ENCODE peak calls at places on chromosomes 16 and 17, in nine cellular contexts. One of them, this sample, is unnamed.
A peak's percentile ranks its signal among the peaks of the same experiment; 100 is the strongest.

GRCh38 chr16:74720579-74720978 is 19.9 kb upstream of the MLKL start:
- DNase-seq in activated CD4-positive, alpha-beta T cell treated with anti-CD3 and anti-CD28 coated beads, Interleukin-2, amount 50 U/mL, for 24 hours: no peak
- DNase-seq in stimulated activated effector memory CD8-positive, alpha-beta T cell treated with anti-CD3 and anti-CD28 coated beads, Interleukin-12 subunit alpha, Interleukin-12 subunit beta, amount 100 ng/mL, for 72 hours: no peak
- DNase-seq in aorta: no peak
- DNase-seq in fibroblast of lung: no peak
- DNase-seq in mucosa of descending colon: no peak
- DNase-seq in Right ventricle myocardium superior: no peak
- DNase-seq in stomach: no peak
- DNase-seq in anterior cingulate cortex: no peak
- DNase-seq in this sample: no peak

GRCh38 chr16:17343028-17343427 is 127.7 kb downstream of the XYLT1 start:
- DNase-seq in activated CD4-positive, alpha-beta T cell treated with anti-CD3 and anti-CD28 coated beads, Interleukin-2, amount 50 U/mL, for 24 hours: no peak
- DNase-seq in stimulated activated effector memory CD8-positive, alpha-beta T cell treated with anti-CD3 and anti-CD28 coated beads, Interleukin-12 subunit alpha, Interleukin-12 subunit beta, amount 100 ng/mL, for 72 hours: no peak
- DNase-seq in aorta: no peak
- DNase-seq in fibroblast of lung: no peak
- DNase-seq in mucosa of descending colon: no peak
- DNase-seq in Right ventricle myocardium superior: no peak
- DNase-seq in stomach: no peak
- DNase-seq in anterior cingulate cortex: no peak
- DNase-seq in this sample: no peak

GRCh38 chr16:80614908-80615696 is 74.3 kb downstream of the DYNLRB2 start:
- DNase-seq in activated CD4-positive, alpha-beta T cell treated with anti-CD3 and anti-CD28 coated beads, Interleukin-2, amount 50 U/mL, for 24 hours: no peak
- DNase-seq in stimulated activated effector memory CD8-positive, alpha-beta T cell treated with anti-CD3 and anti-CD28 coated beads, Interleukin-12 subunit alpha, Interleukin-12 subunit beta, amount 100 ng/mL, for 72 hours: no peak
- DNase-seq in aorta: no peak
- DNase-seq in fibroblast of lung: peak; percentile 99
- DNase-seq in mucosa of descending colon: no peak
- DNase-seq in Right ventricle myocardium superior: no peak
- DNase-seq in stomach: no peak
- DNase-seq in anterior cingulate cortex: no peak
- DNase-seq in this sample: no peak

GRCh38 chr17:5237541-5238016 is 2.9 kb upstream of the SCIMP start:
- DNase-seq in activated CD4-positive, alpha-beta T cell treated with anti-CD3 and anti-CD28 coated beads, Interleukin-2, amount 50 U/mL, for 24 hours: no peak
- DNase-seq in stimulated activated effector memory CD8-positive, alpha-beta T cell treated with anti-CD3 and anti-CD28 coated beads, Interleukin-12 subunit alpha, Interleukin-12 subunit beta, amount 100 ng/mL, for 72 hours: peak; percentile 45
- DNase-seq in aorta: no peak
- DNase-seq in fibroblast of lung: peak; percentile 30
- DNase-seq in mucosa of descending colon: peak; percentile 41
- DNase-seq in Right ventricle myocardium superior: peak; percentile 50
- DNase-seq in stomach: peak; percentile 61
- DNase-seq in anterior cingulate cortex: no peak
- DNase-seq in this sample: no peak

GRCh38 chr16:64122177-64122576 is 999.7 kb downstream of the CDH11 start:
- DNase-seq in activated CD4-positive, alpha-beta T cell treated with anti-CD3 and anti-CD28 coated beads, Interleukin-2, amount 50 U/mL, for 24 hours: no peak
- DNase-seq in stimulated activated effector memory CD8-positive, alpha-beta T cell treated with anti-CD3 and anti-CD28 coated beads, Interleukin-12 subunit alpha, Interleukin-12 subunit beta, amount 100 ng/mL, for 72 hours: no peak
- DNase-seq in aorta: no peak
- DNase-seq in fibroblast of lung: peak; percentile 50
- DNase-seq in mucosa of descending colon: no peak
- DNase-seq in Right ventricle myocardium superior: no peak
- DNase-seq in stomach: no peak
- DNase-seq in anterior cingulate cortex: no peak
- DNase-seq in this sample: no peak

GRCh38 chr17:64155751-64156544 is 26.0 kb upstream of the ERN1 start:
- DNase-seq in activated CD4-positive, alpha-beta T cell treated with anti-CD3 and anti-CD28 coated beads, Interleukin-2, amount 50 U/mL, for 24 hours: no peak
- DNase-seq in stimulated activated effector memory CD8-positive, alpha-beta T cell treated with anti-CD3 and anti-CD28 coated beads, Interleukin-12 subunit alpha, Interleukin-12 subunit beta, amount 100 ng/mL, for 72 hours: no peak
- DNase-seq in aorta: no peak
- DNase-seq in fibroblast of lung: peak; percentile 45
- DNase-seq in mucosa of descending colon: no peak
- DNase-seq in Right ventricle myocardium superior: peak; percentile 80
- DNase-seq in stomach: peak; percentile 77
- DNase-seq in anterior cingulate cortex: peak; percentile 41
- DNase-seq in this sample: no peak

GRCh38 chr16:69320731-69321073 is 9.6 kb downstream of the VPS4A start:
- DNase-seq in activated CD4-positive, alpha-beta T cell treated with anti-CD3 and anti-CD28 coated beads, Interleukin-2, amount 50 U/mL, for 24 hours: no peak
- DNase-seq in stimulated activated effector memory CD8-positive, alpha-beta T cell treated with anti-CD3 and anti-CD28 coated beads, Interleukin-12 subunit alpha, Interleukin-12 subunit beta, amount 100 ng/mL, for 72 hours: no peak
- DNase-seq in aorta: peak; percentile 55
- DNase-seq in fibroblast of lung: no peak
- DNase-seq in mucosa of descending colon: no peak
- DNase-seq in Right ventricle myocardium superior: no peak
- DNase-seq in stomach: no peak
- DNase-seq in anterior cingulate cortex: no peak
- DNase-seq in this sample: no peak

GRCh38 chr16:82658796-82659195 is 32.0 kb downstream of the CDH13 start:
- DNase-seq in activated CD4-positive, alpha-beta T cell treated with anti-CD3 and anti-CD28 coated beads, Interleukin-2, amount 50 U/mL, for 24 hours: no peak
- DNase-seq in stimulated activated effector memory CD8-positive, alpha-beta T cell treated with anti-CD3 and anti-CD28 coated beads, Interleukin-12 subunit alpha, Interleukin-12 subunit beta, amount 100 ng/mL, for 72 hours: no peak
- DNase-seq in aorta: no peak
- DNase-seq in fibroblast of lung: no peak
- DNase-seq in mucosa of descending colon: no peak
- DNase-seq in Right ventricle myocardium superior: no peak
- DNase-seq in stomach: no peak
- DNase-seq in anterior cingulate cortex: no peak
- DNase-seq in this sample: no peak

GRCh38 chr16:49785970-49786369 is 69.9 kb downstream of the ZNF423 start:
- DNase-seq in activated CD4-positive, alpha-beta T cell treated with anti-CD3 and anti-CD28 coated beads, Interleukin-2, amount 50 U/mL, for 24 hours: no peak
- DNase-seq in stimulated activated effector memory CD8-positive, alpha-beta T cell treated with anti-CD3 and anti-CD28 coated beads, Interleukin-12 subunit alpha, Interleukin-12 subunit beta, amount 100 ng/mL, for 72 hours: no peak
- DNase-seq in aorta: no peak
- DNase-seq in fibroblast of lung: no peak
- DNase-seq in mucosa of descending colon: no peak
- DNase-seq in Right ventricle myocardium superior: no peak
- DNase-seq in stomach: no peak
- DNase-seq in anterior cingulate cortex: no peak
- DNase-seq in this sample: no peak

GRCh38 chr17:51461578-51462004 is 201.2 kb downstream of the UTP18 start:
- DNase-seq in activated CD4-positive, alpha-beta T cell treated with anti-CD3 and anti-CD28 coated beads, Interleukin-2, amount 50 U/mL, for 24 hours: no peak
- DNase-seq in stimulated activated effector memory CD8-positive, alpha-beta T cell treated with anti-CD3 and anti-CD28 coated beads, Interleukin-12 subunit alpha, Interleukin-12 subunit beta, amount 100 ng/mL, for 72 hours: peak; percentile 29
- DNase-seq in aorta: no peak
- DNase-seq in fibroblast of lung: peak; percentile 10
- DNase-seq in mucosa of descending colon: peak; percentile 54
- DNase-seq in Right ventricle myocardium superior: peak; percentile 64
- DNase-seq in stomach: peak; percentile 54
- DNase-seq in anterior cingulate cortex: no peak
- DNase-seq in this sample: peak; percentile 26

GRCh38 chr17:61413654-61414133 is 14.1 kb downstream of the TBX2 start:
- DNase-seq in activated CD4-positive, alpha-beta T cell treated with anti-CD3 and anti-CD28 coated beads, Interleukin-2, amount 50 U/mL, for 24 hours: no peak
- DNase-seq in stimulated activated effector memory CD8-positive, alpha-beta T cell treated with anti-CD3 and anti-CD28 coated beads, Interleukin-12 subunit alpha, Interleukin-12 subunit beta, amount 100 ng/mL, for 72 hours: no peak
- DNase-seq in aorta: peak; percentile 30
- DNase-seq in fibroblast of lung: no peak
- DNase-seq in mucosa of descending colon: no peak
- DNase-seq in Right ventricle myocardium superior: no peak
- DNase-seq in stomach: peak; percentile 8
- DNase-seq in anterior cingulate cortex: no peak
- DNase-seq in this sample: no peak

GRCh38 chr17:11144358-11145233 is 96.4 kb upstream of the SHISA6 start:
- DNase-seq in activated CD4-positive, alpha-beta T cell treated with anti-CD3 and anti-CD28 coated beads, Interleukin-2, amount 50 U/mL, for 24 hours: no peak
- DNase-seq in stimulated activated effector memory CD8-positive, alpha-beta T cell treated with anti-CD3 and anti-CD28 coated beads, Interleukin-12 subunit alpha, Interleukin-12 subunit beta, amount 100 ng/mL, for 72 hours: no peak
- DNase-seq in aorta: no peak
- DNase-seq in fibroblast of lung: no peak
- DNase-seq in mucosa of descending colon: peak; percentile 27
- DNase-seq in Right ventricle myocardium superior: no peak
- DNase-seq in stomach: peak; percentile 68
- DNase-seq in anterior cingulate cortex: no peak
- DNase-seq in this sample: no peak

GRCh38 chr17:55895112-55895759 is 144.4 kb downstream of the PCTP start:
- DNase-seq in activated CD4-positive, alpha-beta T cell treated with anti-CD3 and anti-CD28 coated beads, Interleukin-2, amount 50 U/mL, for 24 hours: no peak
- DNase-seq in stimulated activated effector memory CD8-positive, alpha-beta T cell treated with anti-CD3 and anti-CD28 coated beads, Interleukin-12 subunit alpha, Interleukin-12 subunit beta, amount 100 ng/mL, for 72 hours: no peak
- DNase-seq in aorta: no peak
- DNase-seq in fibroblast of lung: no peak
- DNase-seq in mucosa of descending colon: no peak
- DNase-seq in Right ventricle myocardium superior: no peak
- DNase-seq in stomach: no peak
- DNase-seq in anterior cingulate cortex: no peak
- DNase-seq in this sample: no peak

GRCh38 chr16:17585449-17586080 is 114.8 kb upstream of the XYLT1 start:
- DNase-seq in activated CD4-positive, alpha-beta T cell treated with anti-CD3 and anti-CD28 coated beads, Interleukin-2, amount 50 U/mL, for 24 hours: no peak
- DNase-seq in stimulated activated effector memory CD8-positive, alpha-beta T cell treated with anti-CD3 and anti-CD28 coated beads, Interleukin-12 subunit alpha, Interleukin-12 subunit beta, amount 100 ng/mL, for 72 hours: no peak
- DNase-seq in aorta: no peak
- DNase-seq in fibroblast of lung: no peak
- DNase-seq in mucosa of descending colon: no peak
- DNase-seq in Right ventricle myocardium superior: no peak
- DNase-seq in stomach: no peak
- DNase-seq in anterior cingulate cortex: no peak
- DNase-seq in this sample: no peak

GRCh38 chr16:27692576-27692975 is 142.6 kb downstream of the KATNIP start:
- DNase-seq in activated CD4-positive, alpha-beta T cell treated with anti-CD3 and anti-CD28 coated beads, Interleukin-2, amount 50 U/mL, for 24 hours: no peak
- DNase-seq in stimulated activated effector memory CD8-positive, alpha-beta T cell treated with anti-CD3 and anti-CD28 coated beads, Interleukin-12 subunit alpha, Interleukin-12 subunit beta, amount 100 ng/mL, for 72 hours: no peak
- DNase-seq in aorta: no peak
- DNase-seq in fibroblast of lung: no peak
- DNase-seq in mucosa of descending colon: no peak
- DNase-seq in Right ventricle myocardium superior: no peak
- DNase-seq in stomach: no peak
- DNase-seq in anterior cingulate cortex: no peak
- DNase-seq in this sample: no peak

GRCh38 chr16:10297341-10298006 is 88.4 kb upstream of the ATF7IP2 start:
- DNase-seq in activated CD4-positive, alpha-beta T cell treated with anti-CD3 and anti-CD28 coated beads, Interleukin-2, amount 50 U/mL, for 24 hours: no peak
- DNase-seq in stimulated activated effector memory CD8-positive, alpha-beta T cell treated with anti-CD3 and anti-CD28 coated beads, Interleukin-12 subunit alpha, Interleukin-12 subunit beta, amount 100 ng/mL, for 72 hours: no peak
- DNase-seq in aorta: no peak
- DNase-seq in fibroblast of lung: no peak
- DNase-seq in mucosa of descending colon: no peak
- DNase-seq in Right ventricle myocardium superior: no peak
- DNase-seq in stomach: no peak
- DNase-seq in anterior cingulate cortex: peak; percentile 1
- DNase-seq in this sample: no peak

GRCh38 chr16:9091867-9092281 is 430 bp downstream of the HAPSTR1 start:
- DNase-seq in activated CD4-positive, alpha-beta T cell treated with anti-CD3 and anti-CD28 coated beads, Interleukin-2, amount 50 U/mL, for 24 hours: peak; percentile 21
- DNase-seq in stimulated activated effector memory CD8-positive, alpha-beta T cell treated with anti-CD3 and anti-CD28 coated beads, Interleukin-12 subunit alpha, Interleukin-12 subunit beta, amount 100 ng/mL, for 72 hours: peak; percentile 43
- DNase-seq in aorta: peak; percentile 82
- DNase-seq in fibroblast of lung: no peak
- DNase-seq in mucosa of descending colon: peak; percentile 72
- DNase-seq in Right ventricle myocardium superior: peak; percentile 72
- DNase-seq in stomach: peak; percentile 41
- DNase-seq in anterior cingulate cortex: peak; percentile 61
- DNase-seq in this sample: no peak

GRCh38 chr16:10599626-10600025 is 19.2 kb upstream of the EMP2 start:
- DNase-seq in activated CD4-positive, alpha-beta T cell treated with anti-CD3 and anti-CD28 coated beads, Interleukin-2, amount 50 U/mL, for 24 hours: no peak
- DNase-seq in stimulated activated effector memory CD8-positive, alpha-beta T cell treated with anti-CD3 and anti-CD28 coated beads, Interleukin-12 subunit alpha, Interleukin-12 subunit beta, amount 100 ng/mL, for 72 hours: no peak
- DNase-seq in aorta: no peak
- DNase-seq in fibroblast of lung: no peak
- DNase-seq in mucosa of descending colon: no peak
- DNase-seq in Right ventricle myocardium superior: no peak
- DNase-seq in stomach: no peak
- DNase-seq in anterior cingulate cortex: no peak
- DNase-seq in this sample: no peak

GRCh38 chr17:78041401-78042179 is 83.1 kb downstream of the TNRC6C start:
- DNase-seq in activated CD4-positive, alpha-beta T cell treated with anti-CD3 and anti-CD28 coated beads, Interleukin-2, amount 50 U/mL, for 24 hours: no peak
- DNase-seq in stimulated activated effector memory CD8-positive, alpha-beta T cell treated with anti-CD3 and anti-CD28 coated beads, Interleukin-12 subunit alpha, Interleukin-12 subunit beta, amount 100 ng/mL, for 72 hours: no peak
- DNase-seq in aorta: no peak
- DNase-seq in fibroblast of lung: peak; percentile 16
- DNase-seq in mucosa of descending colon: no peak
- DNase-seq in Right ventricle myocardium superior: no peak
- DNase-seq in stomach: no peak
- DNase-seq in anterior cingulate cortex: peak; percentile 44
- DNase-seq in this sample: no peak

GRCh38 chr17:50037321-50038107 is 18.4 kb upstream of the ITGA3 start:
- DNase-seq in activated CD4-positive, alpha-beta T cell treated with anti-CD3 and anti-CD28 coated beads, Interleukin-2, amount 50 U/mL, for 24 hours: no peak
- DNase-seq in stimulated activated effector memory CD8-positive, alpha-beta T cell treated with anti-CD3 and anti-CD28 coated beads, Interleukin-12 subunit alpha, Interleukin-12 subunit beta, amount 100 ng/mL, for 72 hours: no peak
- DNase-seq in aorta: peak; percentile 88
- DNase-seq in fibroblast of lung: peak; percentile 81
- DNase-seq in mucosa of descending colon: peak; percentile 58
- DNase-seq in Right ventricle myocardium superior: peak; percentile 57
- DNase-seq in stomach: peak; percentile 56
- DNase-seq in anterior cingulate cortex: no peak
- DNase-seq in this sample: no peak

GRCh38 chr17:67546578-67547527 is 169.8 kb downstream of the PITPNC1 start:
- DNase-seq in activated CD4-positive, alpha-beta T cell treated with anti-CD3 and anti-CD28 coated beads, Interleukin-2, amount 50 U/mL, for 24 hours: no peak
- DNase-seq in stimulated activated effector memory CD8-positive, alpha-beta T cell treated with anti-CD3 and anti-CD28 coated beads, Interleukin-12 subunit alpha, Interleukin-12 subunit beta, amount 100 ng/mL, for 72 hours: no peak
- DNase-seq in aorta: peak; percentile 78
- DNase-seq in fibroblast of lung: peak; percentile 55
- DNase-seq in mucosa of descending colon: peak; percentile 77
- DNase-seq in Right ventricle myocardium superior: peak; percentile 72
- DNase-seq in stomach: peak; percentile 87
- DNase-seq in anterior cingulate cortex: peak; percentile 41
- DNase-seq in this sample: no peak

GRCh38 chr17:64596439-64596838 is 65.7 kb downstream of the SMURF2 start:
- DNase-seq in activated CD4-positive, alpha-beta T cell treated with anti-CD3 and anti-CD28 coated beads, Interleukin-2, amount 50 U/mL, for 24 hours: no peak
- DNase-seq in stimulated activated effector memory CD8-positive, alpha-beta T cell treated with anti-CD3 and anti-CD28 coated beads, Interleukin-12 subunit alpha, Interleukin-12 subunit beta, amount 100 ng/mL, for 72 hours: no peak
- DNase-seq in aorta: no peak
- DNase-seq in fibroblast of lung: no peak
- DNase-seq in mucosa of descending colon: no peak
- DNase-seq in Right ventricle myocardium superior: no peak
- DNase-seq in stomach: no peak
- DNase-seq in anterior cingulate cortex: no peak
- DNase-seq in this sample: no peak

GRCh38 chr17:59706900-59707181 is 389 bp downstream of the PTRH2 start:
- DNase-seq in activated CD4-positive, alpha-beta T cell treated with anti-CD3 and anti-CD28 coated beads, Interleukin-2, amount 50 U/mL, for 24 hours: no peak
- DNase-seq in stimulated activated effector memory CD8-positive, alpha-beta T cell treated with anti-CD3 and anti-CD28 coated beads, Interleukin-12 subunit alpha, Interleukin-12 subunit beta, amount 100 ng/mL, for 72 hours: no peak
- DNase-seq in aorta: no peak
- DNase-seq in fibroblast of lung: peak; percentile 9
- DNase-seq in mucosa of descending colon: no peak
- DNase-seq in Right ventricle myocardium superior: no peak
- DNase-seq in stomach: no peak
- DNase-seq in anterior cingulate cortex: no peak
- DNase-seq in this sample: no peak

GRCh38 chr16:46947900-46948547 is 25.4 kb downstream of the DNAJA2 start:
- DNase-seq in activated CD4-positive, alpha-beta T cell treated with anti-CD3 and anti-CD28 coated beads, Interleukin-2, amount 50 U/mL, for 24 hours: no peak
- DNase-seq in stimulated activated effector memory CD8-positive, alpha-beta T cell treated with anti-CD3 and anti-CD28 coated beads, Interleukin-12 subunit alpha, Interleukin-12 subunit beta, amount 100 ng/mL, for 72 hours: no peak
- DNase-seq in aorta: no peak
- DNase-seq in fibroblast of lung: peak; percentile 26
- DNase-seq in mucosa of descending colon: no peak
- DNase-seq in Right ventricle myocardium superior: no peak
- DNase-seq in stomach: peak; percentile 26
- DNase-seq in anterior cingulate cortex: no peak
- DNase-seq in this sample: no peak

GRCh38 chr17:17758443-17758842 is 77.2 kb downstream of the RAI1 start:
- DNase-seq in activated CD4-positive, alpha-beta T cell treated with anti-CD3 and anti-CD28 coated beads, Interleukin-2, amount 50 U/mL, for 24 hours: no peak
- DNase-seq in stimulated activated effector memory CD8-positive, alpha-beta T cell treated with anti-CD3 and anti-CD28 coated beads, Interleukin-12 subunit alpha, Interleukin-12 subunit beta, amount 100 ng/mL, for 72 hours: no peak
- DNase-seq in aorta: no peak
- DNase-seq in fibroblast of lung: no peak
- DNase-seq in mucosa of descending colon: no peak
- DNase-seq in Right ventricle myocardium superior: no peak
- DNase-seq in stomach: no peak
- DNase-seq in anterior cingulate cortex: no peak
- DNase-seq in this sample: no peak

GRCh38 chr17:40953876-40954275 is 12.9 kb downstream of the KRT39 start:
- DNase-seq in activated CD4-positive, alpha-beta T cell treated with anti-CD3 and anti-CD28 coated beads, Interleukin-2, amount 50 U/mL, for 24 hours: no peak
- DNase-seq in stimulated activated effector memory CD8-positive, alpha-beta T cell treated with anti-CD3 and anti-CD28 coated beads, Interleukin-12 subunit alpha, Interleukin-12 subunit beta, amount 100 ng/mL, for 72 hours: no peak
- DNase-seq in aorta: no peak
- DNase-seq in fibroblast of lung: peak; percentile 96
- DNase-seq in mucosa of descending colon: no peak
- DNase-seq in Right ventricle myocardium superior: no peak
- DNase-seq in stomach: no peak
- DNase-seq in anterior cingulate cortex: no peak
- DNase-seq in this sample: no peak

GRCh38 chr17:59890720-59891119 is 2.0 kb downstream of the TUBD1 start:
- DNase-seq in activated CD4-positive, alpha-beta T cell treated with anti-CD3 and anti-CD28 coated beads, Interleukin-2, amount 50 U/mL, for 24 hours: no peak
- DNase-seq in stimulated activated effector memory CD8-positive, alpha-beta T cell treated with anti-CD3 and anti-CD28 coated beads, Interleukin-12 subunit alpha, Interleukin-12 subunit beta, amount 100 ng/mL, for 72 hours: no peak
- DNase-seq in aorta: no peak
- DNase-seq in fibroblast of lung: peak; percentile 20
- DNase-seq in mucosa of descending colon: no peak
- DNase-seq in Right ventricle myocardium superior: no peak
- DNase-seq in stomach: no peak
- DNase-seq in anterior cingulate cortex: no peak
- DNase-seq in this sample: no peak

GRCh38 chr17:47955497-47956461 is 1.9 kb downstream of the PRR15L start:
- DNase-seq in activated CD4-positive, alpha-beta T cell treated with anti-CD3 and anti-CD28 coated beads, Interleukin-2, amount 50 U/mL, for 24 hours: no peak
- DNase-seq in stimulated activated effector memory CD8-positive, alpha-beta T cell treated with anti-CD3 and anti-CD28 coated beads, Interleukin-12 subunit alpha, Interleukin-12 subunit beta, amount 100 ng/mL, for 72 hours: no peak
- DNase-seq in aorta: no peak
- DNase-seq in fibroblast of lung: no peak
- DNase-seq in mucosa of descending colon: peak; percentile 72
- DNase-seq in Right ventricle myocardium superior: no peak
- DNase-seq in stomach: peak; percentile 94
- DNase-seq in anterior cingulate cortex: no peak
- DNase-seq in this sample: no peak

GRCh38 chr16:79970551-79971236 is 370.2 kb upstream of the MAF start:
- DNase-seq in activated CD4-positive, alpha-beta T cell treated with anti-CD3 and anti-CD28 coated beads, Interleukin-2, amount 50 U/mL, for 24 hours: no peak
- DNase-seq in stimulated activated effector memory CD8-positive, alpha-beta T cell treated with anti-CD3 and anti-CD28 coated beads, Interleukin-12 subunit alpha, Interleukin-12 subunit beta, amount 100 ng/mL, for 72 hours: no peak
- DNase-seq in aorta: no peak
- DNase-seq in fibroblast of lung: peak; percentile 11
- DNase-seq in mucosa of descending colon: no peak
- DNase-seq in Right ventricle myocardium superior: peak; percentile 75
- DNase-seq in stomach: no peak
- DNase-seq in anterior cingulate cortex: no peak
- DNase-seq in this sample: no peak

GRCh38 chr17:29640413-29640812 is 17.7 kb upstream of the CORO6 start:
- DNase-seq in activated CD4-positive, alpha-beta T cell treated with anti-CD3 and anti-CD28 coated beads, Interleukin-2, amount 50 U/mL, for 24 hours: no peak
- DNase-seq in stimulated activated effector memory CD8-positive, alpha-beta T cell treated with anti-CD3 and anti-CD28 coated beads, Interleukin-12 subunit alpha, Interleukin-12 subunit beta, amount 100 ng/mL, for 72 hours: no peak
- DNase-seq in aorta: no peak
- DNase-seq in fibroblast of lung: peak; percentile 60
- DNase-seq in mucosa of descending colon: no peak
- DNase-seq in Right ventricle myocardium superior: no peak
- DNase-seq in stomach: no peak
- DNase-seq in anterior cingulate cortex: no peak
- DNase-seq in this sample: no peak

GRCh38 chr17:60525347-60525623 is 757 bp downstream of the APPBP2 start:
- DNase-seq in activated CD4-positive, alpha-beta T cell treated with anti-CD3 and anti-CD28 coated beads, Interleukin-2, amount 50 U/mL, for 24 hours: no peak
- DNase-seq in stimulated activated effector memory CD8-positive, alpha-beta T cell treated with anti-CD3 and anti-CD28 coated beads, Interleukin-12 subunit alpha, Interleukin-12 subunit beta, amount 100 ng/mL, for 72 hours: no peak
- DNase-seq in aorta: no peak
- DNase-seq in fibroblast of lung: peak; percentile 28
- DNase-seq in mucosa of descending colon: no peak
- DNase-seq in Right ventricle myocardium superior: no peak
- DNase-seq in stomach: no peak
- DNase-seq in anterior cingulate cortex: no peak
- DNase-seq in this sample: no peak

This sample was measured in stimulated activated CD4-positive, alpha-beta T cell treated with anti-CD3 and anti-CD28 coated beads, Interleukin-1b, Interleukin-23, amount 100 ng/mL, for 24 hours.